ENCODE peak calls at places on chromosomes 13 and 19, in seven cellular contexts. P is naive B cell, U is NCI-H187 treated with DMSO at 0.1 percent for 48 hours, O is cardiac muscle cell, Y is T-cell, G is IMR-90, J is HCT116. X is an unnamed sample.

GRCh38 chr13:38624822-38625221 is 62.1 kb upstream of the FREM2 start:
- DNase-seq in P (no peak), U (no peak), O (no peak), Y (no peak), G (no peak), J (no peak), X (no peak)

GRCh38 chr13:110702591-110703526 is 3.1 kb downstream of the CARS2 start:
- DNase-seq in P (no peak), U (no peak), O (peak; percentile 15), Y (no peak), G (peak; percentile 62), J (no peak), X (no peak)

GRCh38 chr13:85313761-85314503 is 485.3 kb downstream of the SLITRK6 start:
- DNase-seq in P (no peak), U (no peak), O (no peak), Y (no peak), G (peak; percentile 46), J (peak; percentile 62), X (no peak)

GRCh38 chr13:110711778-110712070 is 1.8 kb upstream of the ING1 start:
- DNase-seq in P (no peak), U (no peak), O (no peak), Y (no peak), G (no peak), J (no peak), X (no peak)

GRCh38 chr19:872266-872951 is 12.9 kb downstream of the CFD start:
- DNase-seq in P (no peak), U (no peak), O (peak; percentile 53), Y (peak; percentile 82), G (peak; percentile 38), J (peak; percentile 61), X (peak; percentile 58)

GRCh38 chr13:22080832-22081231 is 410.0 kb downstream of the FGF9 start:
- DNase-seq in P (no peak), U (no peak), O (no peak), Y (no peak), G (no peak), J (no peak), X (no peak)

GRCh38 chr19:57515218-57515617 is 11.9 kb upstream of the ZNF549 start:
- DNase-seq in P (no peak), U (no peak), O (no peak), Y (no peak), G (no peak), J (no peak), X (no peak)

GRCh38 chr19:17235618-17236413 is 9.8 kb downstream of the OCEL1 start:
- DNase-seq in P (peak; percentile 62), U (no peak), O (peak; percentile 84), Y (peak; percentile 76), G (peak; percentile 76), J (no peak), X (peak; percentile 64)

GRCh38 chr13:108786578-108787100 is 157.2 kb downstream of the MYO16 start:
- DNase-seq in P (no peak), U (no peak), O (no peak), Y (no peak), G (no peak), J (no peak), X (no peak)

GRCh38 chr19:1806184-1807029 is 5.7 kb downstream of the ATP8B3 start:
- DNase-seq in P (no peak), U (no peak), O (no peak), Y (no peak), G (no peak), J (no peak), X (no peak)

GRCh38 chr13:41428155-41428554 is 29.2 kb upstream of the RGCC start:
- DNase-seq in P (peak; percentile 1), U (no peak), O (no peak), Y (peak; percentile 55), G (no peak), J (no peak), X (no peak)

GRCh38 chr13:29817604-29818378 is 32.6 kb downstream of the UBL3 start:
- DNase-seq in P (peak; percentile 54), U (no peak), O (no peak), Y (no peak), G (peak; percentile 23), J (no peak), X (no peak)

GRCh38 chr13:91360246-91360751 is 12.8 kb downstream of the MIR17HG start:
- DNase-seq in P (no peak), U (no peak), O (no peak), Y (no peak), G (no peak), J (no peak), X (no peak)

X was measured in pancreas.